ENCODE peak calls at places on chromosomes 6 and 20, in eight cellular contexts. V is MM.1S; U is ovary; C is CD8-positive, alpha-beta memory T cell; H is WTC11; Q is G401; E is H54; Z is stimulated activated naive CD4-positive, alpha-beta T cell. L is an unnamed sample.

GRCh38 chr20:49811825-49812462 is 684 bp upstream of the SLC9A8 start:
- DNase-seq in U (no peak), Z (no peak), Q (no peak), E (peak; percentile 50), V (no peak), C (no peak), H (no peak), L (no peak)

GRCh38 chr6:35476004-35476403 is 7.8 kb downstream of the RPL10A start:
- DNase-seq in E (no peak), Z (no peak), C (no peak), Q (no peak), V (no peak), H (no peak), U (no peak), L (no peak)

GRCh38 chr6:112502348-112503130 is 155.4 kb downstream of the RFPL4B start:
- DNase-seq in U (no peak), Q (peak; percentile 6), C (no peak), V (no peak), Z (no peak), E (peak; percentile 3), H (no peak), L (peak; percentile 16)

GRCh38 chr6:126539022-126539421 is 199.1 kb downstream of the CENPW start:
- DNase-seq in C (no peak), U (no peak), V (no peak), H (no peak), E (peak; percentile 1), Q (no peak), Z (no peak), L (no peak)

GRCh38 chr6:35248300-35248699 is 11.2 kb upstream of the ZNF76 start:
- DNase-seq in H (no peak), E (no peak), V (no peak), Z (no peak), C (no peak), U (no peak), Q (no peak), L (no peak)

GRCh38 chr6:144730088-144730640 is 445.0 kb downstream of the UTRN start:
- DNase-seq in V (no peak), H (no peak), U (no peak), E (no peak), Q (no peak), Z (no peak), C (no peak), L (no peak)

GRCh38 chr20:47620808-47621805 is 119.4 kb downstream of the NCOA3 start:
- DNase-seq in H (no peak), V (peak; percentile 63), C (peak; percentile 35), E (no peak), Z (peak; percentile 46), Q (peak; percentile 56), U (no peak), L (peak; percentile 65)

GRCh38 chr6:159728552-159728951 is 1.2 kb downstream of the WTAP start:
- DNase-seq in V (no peak), U (no peak), C (no peak), Z (no peak), H (no peak), E (no peak), Q (no peak), L (no peak)

GRCh38 chr6:40791004-40791403 is 203.8 kb upstream of the LRFN2 start:
- DNase-seq in H (no peak), Q (no peak), Z (peak; percentile 2), V (no peak), U (no peak), C (no peak), E (peak; percentile 31), L (no peak)

GRCh38 chr6:85111481-85112001 is 338.3 kb upstream of the NT5E start:
- DNase-seq in E (no peak), U (peak; percentile 40), H (peak; percentile 14), C (no peak), V (no peak), Q (no peak), Z (no peak), L (no peak)

GRCh38 chr6:3764516-3765333 is 13.2 kb upstream of the PXDC1 start:
- DNase-seq in C (no peak), E (no peak), H (no peak), V (no peak), Q (no peak), U (no peak), Z (no peak), L (no peak)

GRCh38 chr6:624979-625378 is 31.9 kb downstream of the HUS1B start:
- DNase-seq in E (no peak), V (no peak), U (no peak), C (no peak), Z (no peak), Q (peak; percentile 11), H (no peak), L (no peak)

GRCh38 chr6:72390548-72390947 is 231.3 kb upstream of the KCNQ5 start:
- DNase-seq in Q (no peak), V (no peak), H (no peak), E (no peak), U (no peak), C (no peak), Z (no peak), L (no peak)

GRCh38 chr20:17430515-17430914 is 100.7 kb downstream of the BFSP1 start:
- DNase-seq in Q (no peak), E (no peak), U (no peak), C (no peak), V (no peak), Z (no peak), H (no peak), L (no peak)

GRCh38 chr20:19260412-19261090 is 48.1 kb downstream of the SLC24A3 start:
- DNase-seq in H (no peak), C (no peak), Z (no peak), E (no peak), V (peak; percentile 67), Q (no peak), U (no peak), L (no peak)

GRCh38 chr20:62368629-62369507 is 1.8 kb upstream of the LAMA5 start:
- DNase-seq in U (no peak), Q (no peak), Z (no peak), E (peak; percentile 91), V (no peak), C (no peak), H (peak; percentile 90), L (no peak)

GRCh38 chr6:140858381-140858971 is 1274.2 kb upstream of the GJE1 start:
- DNase-seq in C (no peak), Z (no peak), Q (no peak), E (no peak), H (no peak), U (no peak), V (no peak), L (no peak)

GRCh38 chr20:6173481-6173880 is 50.7 kb upstream of the FERMT1 start:
- DNase-seq in Z (no peak), C (no peak), Q (no peak), U (no peak), V (no peak), H (no peak), E (no peak), L (no peak)